ENCODE peak calls at places on chromosome 21, in seven cellular contexts. C is NCI-H1694; R is Calu3; M is amniotic stem cell; X is T-cell; S is CD8-positive, alpha-beta T cell; D is nucleus accumbens. O is an unnamed sample.

GRCh38 chr21:45080639-45081414 is 6.4 kb downstream of the ADARB1 start:
- DNase-seq in C (no peak), R (no peak), M (peak; percentile 16), X (no peak), S (peak; percentile 38), D (no peak), O (no peak)

GRCh38 chr21:41877901-41878830 is 978 bp downstream of the PRDM15 start:
- DNase-seq in C (no peak), R (peak; percentile 39), M (peak; percentile 3), X (no peak), S (no peak), D (no peak), O (peak; percentile 6)

GRCh38 chr21:39788383-39788782 is 43.4 kb downstream of the IGSF5 start:
- DNase-seq in C (peak; percentile 80), R (peak; percentile 73), M (peak; percentile 80), X (no peak), S (no peak), D (peak; percentile 43), O (no peak)

GRCh38 chr21:46190491-46191131 is 6.4 kb upstream of the SPATC1L start:
- DNase-seq in C (no peak), R (no peak), M (no peak), X (no peak), S (no peak), D (no peak), O (no peak)

GRCh38 chr21:26918318-26919065 is 48.4 kb downstream of the ADAMTS5 start:
- DNase-seq in C (no peak), R (no peak), M (no peak), X (no peak), S (no peak), D (no peak), O (no peak)

GRCh38 chr21:33115586-33116541 is 45.9 kb downstream of the OLIG1 start:
- DNase-seq in C (peak; percentile 77), R (no peak), M (no peak), X (no peak), S (no peak), D (peak; percentile 75), O (no peak)

GRCh38 chr21:29301703-29302102 is 3.0 kb downstream of the BACH1 start:
- DNase-seq in C (no peak), R (no peak), M (no peak), X (no peak), S (no peak), D (no peak), O (no peak)

GRCh38 chr21:42674351-42674940 is 21.0 kb downstream of the PDE9A start:
- DNase-seq in C (peak; percentile 23), R (no peak), M (no peak), X (no peak), S (no peak), D (no peak), O (peak; percentile 66)

GRCh38 chr21:31537872-31538576 is 121.5 kb upstream of the SOD1 start:
- DNase-seq in C (peak; percentile 31), R (no peak), M (no peak), X (no peak), S (no peak), D (no peak), O (no peak)

GRCh38 chr21:42145569-42146250 is 73.2 kb upstream of the ABCG1 start:
- DNase-seq in C (peak; percentile 51), R (peak; percentile 44), M (peak; percentile 28), X (peak; percentile 60), S (peak; percentile 60), D (peak; percentile 49), O (peak; percentile 71)

GRCh38 chr21:42218836-42219605 is at the start of gene ABCG1:
- DNase-seq in C (no peak), R (peak; percentile 24), M (no peak), X (peak; percentile 52), S (no peak), D (peak; percentile 60), O (peak; percentile 56)

GRCh38 chr21:35026617-35027557 is 22.2 kb downstream of the RUNX1 start:
- DNase-seq in C (no peak), R (no peak), M (no peak), X (peak; percentile 91), S (peak; percentile 82), D (peak; percentile 9), O (no peak)

GRCh38 chr21:32240708-32241433 is 38.0 kb downstream of the MIS18A start:
- DNase-seq in C (no peak), R (no peak), M (no peak), X (no peak), S (no peak), D (no peak), O (no peak)

GRCh38 chr21:45836694-45837670 is 144.6 kb upstream of the COL6A1 start:
- DNase-seq in C (no peak), R (no peak), M (no peak), X (no peak), S (no peak), D (no peak), O (no peak)